ENCODE peak calls at places on chromosomes 5 and 9, in four cellular contexts. One of them, this sample, is unnamed.

GRCh38 chr9:138015021-138015829 is 137.6 kb downstream of the CACNA1B start:
- DNase-seq in ovary: no peak
- DNase-seq in neuronal stem cell: no peak
- DNase-seq in DND-41: no peak
- DNase-seq in this sample: no peak

GRCh38 chr9:85746309-85746708 is 4.6 kb upstream of the AGTPBP1 start:
- DNase-seq in ovary: no peak
- DNase-seq in neuronal stem cell: no peak
- DNase-seq in DND-41: no peak
- DNase-seq in this sample: no peak

GRCh38 chr9:14238518-14238917 is 75.4 kb downstream of the NFIB start:
- DNase-seq in ovary: no peak
- DNase-seq in DND-41: no peak
- DNase-seq in neuronal stem cell: peak
- DNase-seq in this sample: no peak

GRCh38 chr9:109467936-109468335 is 30.2 kb downstream of the PTPN3 start:
- DNase-seq in DND-41: peak
- DNase-seq in neuronal stem cell: no peak
- DNase-seq in ovary: no peak
- DNase-seq in this sample: no peak

GRCh38 chr5:124544366-124545055 is 201.9 kb downstream of the ZNF608 start:
- DNase-seq in DND-41: peak
- DNase-seq in neuronal stem cell: no peak
- DNase-seq in ovary: no peak
- DNase-seq in this sample: no peak

GRCh38 chr5:126445502-126446174 is 22.4 kb downstream of the GRAMD2B start:
- DNase-seq in DND-41: peak
- DNase-seq in ovary: no peak
- DNase-seq in neuronal stem cell: no peak
- DNase-seq in this sample: no peak

GRCh38 chr5:140673187-140673976 is at the start of gene DND1:
- DNase-seq in ovary: peak
- DNase-seq in DND-41: no peak
- DNase-seq in neuronal stem cell: no peak
- DNase-seq in this sample: no peak

GRCh38 chr9:121121582-121122087 is 46.9 kb downstream of the CNTRL start:
- DNase-seq in neuronal stem cell: peak
- DNase-seq in ovary: peak
- DNase-seq in DND-41: peak
- DNase-seq in this sample: peak

GRCh38 chr5:14417792-14418765 is 163.5 kb upstream of the OTULINL start:
- DNase-seq in neuronal stem cell: no peak
- DNase-seq in ovary: no peak
- DNase-seq in DND-41: no peak
- DNase-seq in this sample: no peak

GRCh38 chr9:76904661-76905457 is 1.1 kb downstream of the PRUNE2 start:
- DNase-seq in ovary: no peak
- DNase-seq in DND-41: no peak
- DNase-seq in neuronal stem cell: no peak
- DNase-seq in this sample: no peak

GRCh38 chr9:124307379-124308030 is 49.8 kb downstream of the NEK6 start:
- DNase-seq in neuronal stem cell: no peak
- DNase-seq in ovary: no peak
- DNase-seq in DND-41: no peak
- DNase-seq in this sample: no peak

GRCh38 chr5:150159741-150160179 is 4.1 kb upstream of the PDGFRB start:
- DNase-seq in neuronal stem cell: no peak
- DNase-seq in ovary: peak
- DNase-seq in DND-41: peak
- DNase-seq in this sample: peak

GRCh38 chr9:785997-786396 is 55.5 kb upstream of the DMRT1 start:
- DNase-seq in DND-41: no peak
- DNase-seq in neuronal stem cell: no peak
- DNase-seq in ovary: no peak
- DNase-seq in this sample: no peak

GRCh38 chr5:76942581-76942980 is 10.3 kb upstream of the CRHBP start:
- DNase-seq in DND-41: no peak
- DNase-seq in neuronal stem cell: no peak
- DNase-seq in ovary: no peak
- DNase-seq in this sample: no peak

GRCh38 chr9:108869092-108869725 is 7.1 kb downstream of the ACTL7A start:
- DNase-seq in DND-41: no peak
- DNase-seq in ovary: no peak
- DNase-seq in neuronal stem cell: no peak
- DNase-seq in this sample: no peak

GRCh38 chr9:16825971-16826370 is 44.5 kb downstream of the BNC2 start:
- DNase-seq in neuronal stem cell: peak
- DNase-seq in ovary: no peak
- DNase-seq in DND-41: no peak
- DNase-seq in this sample: no peak

GRCh38 chr9:36986548-36987408 is 47.3 kb downstream of the PAX5 start:
- DNase-seq in neuronal stem cell: no peak
- DNase-seq in DND-41: no peak
- DNase-seq in ovary: no peak
- DNase-seq in this sample: no peak

GRCh38 chr5:56908942-56909293 is 478 bp upstream of the SETD9 start:
- DNase-seq in neuronal stem cell: peak
- DNase-seq in DND-41: no peak
- DNase-seq in ovary: no peak
- DNase-seq in this sample: peak

GRCh38 chr5:160468576-160468975 is 46.9 kb downstream of the PTTG1 start:
- DNase-seq in neuronal stem cell: no peak
- DNase-seq in ovary: no peak
- DNase-seq in DND-41: no peak
- DNase-seq in this sample: no peak

GRCh38 chr9:97307091-97307490 is 368 bp upstream of the CCDC180 start:
- DNase-seq in ovary: peak
- DNase-seq in neuronal stem cell: peak
- DNase-seq in DND-41: no peak
- DNase-seq in this sample: peak

GRCh38 chr5:102737161-102737560 is 17.9 kb upstream of the PAM start:
- DNase-seq in neuronal stem cell: no peak
- DNase-seq in DND-41: no peak
- DNase-seq in ovary: no peak
- DNase-seq in this sample: no peak

GRCh38 chr5:142674438-142675210 is 11.3 kb downstream of the FGF1 start:
- DNase-seq in DND-41: no peak
- DNase-seq in neuronal stem cell: no peak
- DNase-seq in ovary: no peak
- DNase-seq in this sample: peak

GRCh38 chr5:43338856-43339255 is 25.6 kb upstream of the HMGCS1 start:
- DNase-seq in DND-41: no peak
- DNase-seq in ovary: no peak
- DNase-seq in neuronal stem cell: no peak
- DNase-seq in this sample: no peak

GRCh38 chr5:91541696-91542095 is 158.6 kb upstream of the ARRDC3 start:
- DNase-seq in DND-41: no peak
- DNase-seq in neuronal stem cell: no peak
- DNase-seq in ovary: no peak
- DNase-seq in this sample: no peak

GRCh38 chr9:123475407-123475806 is 119.4 kb downstream of the CRB2 start:
- DNase-seq in DND-41: no peak
- DNase-seq in neuronal stem cell: no peak
- DNase-seq in ovary: no peak
- DNase-seq in this sample: no peak

GRCh38 chr9:73162987-73163763 is 11.5 kb downstream of the ANXA1 start:
- DNase-seq in DND-41: no peak
- DNase-seq in neuronal stem cell: no peak
- DNase-seq in ovary: no peak
- DNase-seq in this sample: no peak

GRCh38 chr5:114332493-114332892 is 29.4 kb upstream of the KCNN2 start:
- DNase-seq in ovary: no peak
- DNase-seq in DND-41: no peak
- DNase-seq in neuronal stem cell: no peak
- DNase-seq in this sample: no peak

GRCh38 chr5:180648658-180649296 is 623 bp downstream of the FLT4 start:
- DNase-seq in DND-41: peak
- DNase-seq in ovary: no peak
- DNase-seq in neuronal stem cell: peak
- DNase-seq in this sample: no peak
- H3K4me3 ChIP-seq in DND-41: peak
- H3K4me3 ChIP-seq in ovary: peak
- H3K4me3 ChIP-seq in neuronal stem cell: peak
- H3K4me3 ChIP-seq in this sample: peak

GRCh38 chr9:98808411-98808815 is 943 bp downstream of the GALNT12 start:
- DNase-seq in ovary: no peak
- DNase-seq in neuronal stem cell: no peak
- DNase-seq in DND-41: no peak
- DNase-seq in this sample: no peak
- H3K4me3 ChIP-seq in ovary: peak
- H3K4me3 ChIP-seq in neuronal stem cell: peak
- H3K4me3 ChIP-seq in DND-41: no peak
- H3K4me3 ChIP-seq in this sample: no peak

GRCh38 chr9:136052433-136052880 is 42.6 kb downstream of the NACC2 start:
- DNase-seq in DND-41: no peak
- DNase-seq in neuronal stem cell: no peak
- DNase-seq in ovary: peak
- DNase-seq in this sample: no peak

GRCh38 chr9:136054146-136054545 is 40.9 kb downstream of the NACC2 start:
- DNase-seq in DND-41: no peak
- DNase-seq in ovary: no peak
- DNase-seq in neuronal stem cell: no peak
- DNase-seq in this sample: no peak

GRCh38 chr9:136053757-136054142 is 41.3 kb downstream of the NACC2 start:
- DNase-seq in DND-41: no peak
- DNase-seq in neuronal stem cell: no peak
- DNase-seq in ovary: no peak
- DNase-seq in this sample: no peak

GRCh38 chr9:136051568-136052432 is 43.3 kb downstream of the NACC2 start:
- DNase-seq in DND-41: no peak
- DNase-seq in ovary: peak
- DNase-seq in neuronal stem cell: peak
- DNase-seq in this sample: peak

GRCh38 chr9:136052991-136053756 is 41.9 kb downstream of the NACC2 start:
- DNase-seq in neuronal stem cell: no peak
- DNase-seq in DND-41: no peak
- DNase-seq in ovary: no peak
- DNase-seq in this sample: peak
- H3K4me3 ChIP-seq in neuronal stem cell: no peak
- H3K4me3 ChIP-seq in DND-41: no peak
- H3K4me3 ChIP-seq in ovary: peak
- H3K4me3 ChIP-seq in this sample: no peak

GRCh38 chr5:156330141-156330870 is 3.3 kb downstream of the SGCD start:
- DNase-seq in DND-41: no peak
- DNase-seq in neuronal stem cell: no peak
- DNase-seq in ovary: no peak
- DNase-seq in this sample: no peak

GRCh38 chr5:156329197-156329611 is 2.2 kb downstream of the SGCD start:
- DNase-seq in neuronal stem cell: no peak
- DNase-seq in ovary: no peak
- DNase-seq in DND-41: no peak
- DNase-seq in this sample: no peak

GRCh38 chr5:156328176-156328575 is 1.2 kb downstream of the SGCD start:
- DNase-seq in ovary: no peak
- DNase-seq in DND-41: no peak
- DNase-seq in neuronal stem cell: no peak
- DNase-seq in this sample: no peak

GRCh38 chr5:156327306-156327705 is 342 bp downstream of the SGCD start:
- DNase-seq in neuronal stem cell: no peak
- DNase-seq in DND-41: no peak
- DNase-seq in ovary: no peak
- DNase-seq in this sample: no peak

GRCh38 chr5:156328766-156329165 is 1.8 kb downstream of the SGCD start:
- DNase-seq in DND-41: no peak
- DNase-seq in neuronal stem cell: no peak
- DNase-seq in ovary: no peak
- DNase-seq in this sample: no peak
- H3K4me3 ChIP-seq in DND-41: no peak
- H3K4me3 ChIP-seq in neuronal stem cell: no peak
- H3K4me3 ChIP-seq in ovary: no peak
- H3K4me3 ChIP-seq in this sample: peak

DNA sequence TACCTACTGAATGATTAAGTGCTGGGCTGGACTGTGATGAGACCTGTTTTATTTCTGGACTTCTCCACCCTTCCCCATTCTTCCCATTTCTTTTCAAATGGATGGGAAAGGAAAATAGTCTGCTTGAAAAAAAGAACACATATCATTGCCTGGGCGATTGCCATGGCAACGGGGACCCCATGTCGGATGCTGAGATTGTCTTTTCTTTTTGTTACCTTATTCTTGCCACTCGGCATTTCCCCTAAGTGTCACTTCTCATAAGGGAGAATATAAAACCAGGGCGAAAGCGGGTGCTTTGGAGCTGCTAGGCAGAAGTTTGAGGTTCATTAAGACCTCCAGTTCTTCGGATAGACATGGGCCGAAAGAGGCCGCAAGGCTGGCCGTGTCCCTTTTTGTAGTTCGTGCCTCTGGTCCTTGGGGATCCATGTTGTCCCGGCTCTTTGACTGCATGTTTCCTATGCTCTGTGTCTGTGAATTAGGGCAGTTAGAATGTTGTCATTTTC is 760 bp downstream of the FGD3 start:
- DNase-seq in neuronal stem cell: no peak
- DNase-seq in ovary: no peak
- DNase-seq in DND-41: no peak
- DNase-seq in this sample: no peak
- H3K4me3 ChIP-seq in neuronal stem cell: no peak
- H3K4me3 ChIP-seq in ovary: no peak
- H3K4me3 ChIP-seq in DND-41: peak
- H3K4me3 ChIP-seq in this sample: peak

GRCh38 chr5:98793223-98793622 is 19.8 kb downstream of the RGMB start:
- DNase-seq in neuronal stem cell: no peak
- DNase-seq in DND-41: no peak
- DNase-seq in ovary: no peak
- DNase-seq in this sample: no peak

GRCh38 chr5:98791928-98792580 is 18.6 kb downstream of the RGMB start:
- DNase-seq in DND-41: no peak
- DNase-seq in ovary: no peak
- DNase-seq in neuronal stem cell: no peak
- DNase-seq in this sample: no peak

GRCh38 chr5:98789029-98789428 is 15.6 kb downstream of the RGMB start:
- DNase-seq in ovary: no peak
- DNase-seq in DND-41: no peak
- DNase-seq in neuronal stem cell: no peak
- DNase-seq in this sample: no peak

GRCh38 chr5:98794001-98794400 is 20.5 kb downstream of the RGMB start:
- DNase-seq in DND-41: no peak
- DNase-seq in neuronal stem cell: no peak
- DNase-seq in ovary: no peak
- DNase-seq in this sample: no peak

GRCh38 chr5:98791110-98791509 is 17.6 kb downstream of the RGMB start:
- DNase-seq in ovary: no peak
- DNase-seq in DND-41: no peak
- DNase-seq in neuronal stem cell: no peak
- DNase-seq in this sample: no peak
- H3K4me3 ChIP-seq in ovary: no peak
- H3K4me3 ChIP-seq in DND-41: no peak
- H3K4me3 ChIP-seq in neuronal stem cell: no peak
- H3K4me3 ChIP-seq in this sample: no peak

GRCh38 chr9:68894502-68894901 is 119.4 kb downstream of the PRKACG start:
- DNase-seq in ovary: no peak
- DNase-seq in DND-41: no peak
- DNase-seq in neuronal stem cell: no peak
- DNase-seq in this sample: no peak
- H3K4me3 ChIP-seq in ovary: no peak
- H3K4me3 ChIP-seq in DND-41: no peak
- H3K4me3 ChIP-seq in neuronal stem cell: no peak
- H3K4me3 ChIP-seq in this sample: no peak